ENCODE peak calls at places on chromosomes 12 and 14, in nine cellular contexts. Q is osteocyte, O is MCF 10A, U is GM12878, S is fibroblast of mammary gland, I is right atrium auricular region, C is MM.1S, E is fibroblast of lung, X is endothelial cell. N is an unnamed sample.

GRCh38 chr12:87704374-87704773 is 324.8 kb downstream of the C12orf50 start:
- DNase-seq in Q (no peak), O (no peak), U (no peak), S (no peak), I (no peak), C (no peak), E (no peak), X (no peak), N (no peak)

GRCh38 chr12:124734224-124734788 is 129.4 kb downstream of the SCARB1 start:
- DNase-seq in Q (no peak), O (no peak), U (no peak), S (no peak), I (no peak), C (no peak), E (no peak), X (peak; percentile 32), N (peak; percentile 58)

GRCh38 chr12:84034891-84035290 is 877.7 kb downstream of the SLC6A15 start:
- DNase-seq in Q (no peak), O (no peak), U (no peak), S (no peak), I (no peak), C (no peak), E (no peak), X (no peak), N (no peak)

GRCh38 chr12:50525422-50525821 is 20.6 kb downstream of the DIP2B start:
- DNase-seq in Q (no peak), O (no peak), U (no peak), S (no peak), I (no peak), C (no peak), E (no peak), X (no peak), N (no peak)

GRCh38 chr12:121391619-121392324 is 8.1 kb upstream of the RNF34 start:
- DNase-seq in Q (no peak), O (no peak), U (peak; percentile 53), S (peak; percentile 54), I (no peak), C (peak; percentile 76), E (peak; percentile 6), X (no peak), N (no peak)

GRCh38 chr14:99481745-99482099 is 513 bp downstream of the CCNK start:
- DNase-seq in Q (no peak), O (peak; percentile 24), U (no peak), S (peak; percentile 33), I (no peak), C (peak; percentile 8), E (peak; percentile 50), X (peak; percentile 30), N (no peak)

GRCh38 chr12:632102-632696 is 31.0 kb downstream of the NINJ2 start:
- DNase-seq in Q (no peak), O (peak; percentile 71), U (no peak), S (peak; percentile 76), I (no peak), C (no peak), E (peak; percentile 99), X (no peak), N (no peak)

GRCh38 chr14:82689948-82690347 is 1156.3 kb upstream of the SEL1L start:
- DNase-seq in Q (no peak), O (no peak), U (no peak), S (no peak), I (no peak), C (no peak), E (no peak), X (no peak), N (no peak)

GRCh38 chr14:45198551-45198950 is 54.5 kb downstream of the MIS18BP1 start:
- DNase-seq in Q (no peak), O (peak; percentile 69), U (no peak), S (peak; percentile 78), I (no peak), C (no peak), E (peak; percentile 96), X (no peak), N (no peak)

GRCh38 chr14:68786491-68787234 is 6.2 kb downstream of the ZFP36L1 start:
- DNase-seq in Q (no peak), O (peak; percentile 75), U (no peak), S (peak; percentile 91), I (peak; percentile 64), C (no peak), E (peak; percentile 80), X (no peak), N (peak; percentile 0)

GRCh38 chr12:64610660-64611429 is 550 bp downstream of the RASSF3 start:
- DNase-seq in Q (peak; percentile 85), O (peak; percentile 52), U (no peak), S (peak; percentile 41), I (peak; percentile 69), C (peak; percentile 76), E (peak; percentile 57), X (peak; percentile 64), N (peak; percentile 71)

GRCh38 chr12:64611430-64612286 is 1.4 kb downstream of the RASSF3 start:
- DNase-seq in Q (no peak), O (peak; percentile 60), U (no peak), S (peak; percentile 28), I (no peak), C (peak; percentile 35), E (peak; percentile 29), X (peak; percentile 33), N (peak; percentile 30)

GRCh38 chr12:64610092-64610659 is at the start of gene RASSF3:
- DNase-seq in Q (peak; percentile 88), O (peak; percentile 71), U (no peak), S (peak; percentile 49), I (peak; percentile 72), C (peak; percentile 85), E (peak; percentile 71), X (peak; percentile 85), N (peak; percentile 73)

GRCh38 chr12:64609543-64610091 is 678 bp upstream of the RASSF3 start:
- DNase-seq in Q (no peak), O (no peak), U (no peak), S (peak; percentile 19), I (no peak), C (peak; percentile 31), E (peak; percentile 30), X (peak; percentile 18), N (no peak)

DNA sequence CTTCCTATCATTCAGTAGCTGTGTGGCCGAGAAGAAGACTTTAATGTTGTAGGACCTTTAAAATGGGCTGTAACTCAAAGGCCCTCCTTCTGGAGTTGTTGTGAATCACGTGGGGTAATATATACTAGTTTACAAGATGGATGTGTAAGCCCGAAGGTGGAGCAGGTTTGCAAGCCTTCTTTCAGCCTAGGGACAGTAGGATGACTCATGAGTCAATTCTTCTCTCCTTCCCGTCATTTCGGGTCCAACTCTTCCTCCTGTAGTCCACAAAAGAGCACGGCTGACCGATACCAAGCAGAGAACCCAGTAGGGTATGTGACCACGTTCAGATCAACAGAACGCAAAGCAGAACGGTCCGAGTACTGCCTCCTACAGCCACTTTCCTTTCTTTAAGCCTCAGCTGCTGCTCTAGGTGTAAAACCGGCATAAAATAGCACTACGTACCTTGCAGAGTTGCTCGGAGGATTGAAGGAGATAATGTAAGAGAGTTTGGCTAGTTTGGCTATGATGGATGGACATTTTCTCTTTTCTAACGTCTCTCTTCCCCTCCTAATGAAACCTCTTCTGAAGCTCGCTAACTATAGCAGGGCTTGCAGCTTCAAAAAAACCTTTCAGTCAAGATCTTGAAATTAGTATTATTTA is 1.3 kb upstream of the RASSF3 start:
- DNase-seq in Q (no peak), O (peak; percentile 86), U (peak; percentile 58), S (peak; percentile 67), I (peak; percentile 63), C (peak; percentile 67), E (peak; percentile 61), X (peak; percentile 11), N (no peak)
- TF ChIP-seq CTCF in Q (peak; percentile 35), O (no peak), U (peak; percentile 11), S (peak; percentile 8), I (no peak), C (peak; percentile 23), E (peak; percentile 16), X (no peak), N (no peak)

GRCh38 chr14:32077081-32078029 is at the start of gene ARHGAP5:
- DNase-seq in Q (peak; percentile 89), O (peak; percentile 53), U (no peak), S (peak; percentile 30), I (peak; percentile 64), C (peak; percentile 46), E (peak; percentile 27), X (peak; percentile 77), N (peak; percentile 84)
- TF ChIP-seq CTCF in Q (peak; percentile 34), O (peak; percentile 9), U (peak; percentile 6), S (no peak), I (no peak), C (no peak), E (peak; percentile 7), X (peak; percentile 19), N (no peak)

GRCh38 chr12:131910302-131911110 is 16.1 kb downstream of the ULK1 start:
- DNase-seq in Q (no peak), O (no peak), U (no peak), S (no peak), I (no peak), C (no peak), E (no peak), X (no peak), N (no peak)

GRCh38 chr12:131912526-131913274 is 16.4 kb upstream of the PUS1 start:
- DNase-seq in Q (peak; percentile 92), O (peak; percentile 90), U (no peak), S (peak; percentile 91), I (peak; percentile 90), C (no peak), E (peak; percentile 90), X (no peak), N (no peak)

GRCh38 chr12:131913666-131914065 is 15.4 kb upstream of the PUS1 start:
- DNase-seq in Q (no peak), O (no peak), U (no peak), S (no peak), I (no peak), C (no peak), E (no peak), X (no peak), N (no peak)

GRCh38 chr12:131911251-131911650 is 16.8 kb downstream of the ULK1 start:
- DNase-seq in Q (no peak), O (no peak), U (no peak), S (no peak), I (no peak), C (no peak), E (no peak), X (no peak), N (no peak)

DNA sequence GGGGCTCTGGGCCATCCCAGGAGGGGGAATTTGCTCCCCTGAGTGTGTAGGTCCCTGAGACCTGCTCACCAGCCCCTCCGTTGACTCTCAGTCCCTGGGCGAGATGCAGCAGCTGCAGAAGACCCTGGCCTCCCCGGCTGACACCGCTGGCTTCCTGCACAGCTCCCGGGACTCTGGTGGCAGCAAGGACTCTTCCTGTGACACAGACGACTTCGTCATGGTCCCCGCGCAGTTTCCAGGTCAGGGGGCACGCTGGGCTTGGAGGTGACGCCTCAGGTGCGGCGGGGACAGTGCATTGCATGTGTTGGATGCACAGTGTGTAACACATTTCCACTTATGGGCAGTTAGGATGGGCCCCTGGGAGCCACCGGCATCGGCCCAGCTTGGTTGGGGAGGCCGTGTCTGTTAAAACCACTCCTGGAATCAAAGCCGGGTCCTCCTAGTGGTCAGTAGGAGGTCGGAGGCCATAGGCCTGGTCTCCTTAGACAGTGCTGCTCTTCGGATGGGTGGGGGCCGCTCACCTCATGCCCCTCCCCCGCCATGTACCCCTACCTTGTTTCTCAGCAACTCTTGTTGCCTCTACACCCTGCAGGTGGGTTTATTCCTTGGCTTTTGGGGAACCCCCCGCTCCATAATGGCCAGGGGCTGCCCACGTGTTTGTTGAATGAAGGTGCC is 17.1 kb upstream of the PUS1 start:
- DNase-seq in Q (no peak), O (no peak), U (no peak), S (peak; percentile 11), I (no peak), C (no peak), E (no peak), X (no peak), N (no peak)
- TF ChIP-seq CTCF in Q (no peak), O (no peak), U (no peak), S (peak; percentile 2), I (no peak), C (no peak), E (no peak), X (no peak), N (no peak)

GRCh38 chr12:52307836-52308806 is 13.1 kb downstream of the KRT83 start:
- DNase-seq in Q (no peak), O (peak; percentile 30), U (no peak), S (no peak), I (no peak), C (no peak), E (peak; percentile 58), X (peak; percentile 71), N (peak; percentile 88)
- TF ChIP-seq CTCF in Q (peak; percentile 32), O (no peak), U (no peak), S (no peak), I (no peak), C (no peak), E (no peak), X (peak; percentile 32), N (no peak)

N was measured in glutamatergic neuron.